ENCODE peak calls at places on chromosomes 7 and 10, in four cellular contexts. P is pancreas; L is activated CD8-positive, alpha-beta T cell treated with anti-CD3 and anti-CD28 coated beads for 36 hours; Q is endothelial cell. G is an unnamed sample.

GRCh38 chr10:58397830-58398229 is 12.6 kb downstream of the TFAM start:
- DNase-seq in Q (no peak), L (no peak), P (no peak), G (no peak)

GRCh38 chr10:104903433-104903832 is 262.3 kb downstream of the SORCS3 start:
- DNase-seq in P (no peak), Q (no peak), L (no peak), G (no peak)

GRCh38 chr10:69375307-69376151 is 41.2 kb downstream of the TACR2 start:
- DNase-seq in P (peak), Q (no peak), L (peak), G (peak)

GRCh38 chr7:28536259-28536658 is 123.9 kb downstream of the CREB5 start:
- DNase-seq in P (no peak), Q (peak), L (no peak), G (peak)

GRCh38 chr7:148044173-148044572 is 546.4 kb upstream of the C7orf33 start:
- DNase-seq in P (peak), Q (no peak), L (no peak), G (no peak)

GRCh38 chr10:51700228-51700835 is 937 bp upstream of the CSTF2T start:
- DNase-seq in P (peak), L (no peak), Q (peak), G (no peak)

GRCh38 chr10:86963341-86963919 is 4.9 kb upstream of the ADIRF start:
- DNase-seq in Q (no peak), L (no peak), P (no peak), G (no peak)

GRCh38 chr10:102509387-102509786 is 5.6 kb downstream of the SUFU start:
- DNase-seq in Q (no peak), P (no peak), L (no peak), G (no peak)

GRCh38 chr7:136293841-136294391 is 316.8 kb upstream of the MTPN start:
- DNase-seq in Q (no peak), L (no peak), P (no peak), G (no peak)

GRCh38 chr10:34479520-34480179 is 335.4 kb downstream of the PARD3 start:
- DNase-seq in P (no peak), L (no peak), Q (no peak), G (no peak)

GRCh38 chr7:152541892-152542291 is 106.1 kb upstream of the KMT2C start:
- DNase-seq in Q (no peak), P (no peak), L (no peak), G (no peak)

GRCh38 chr10:19811517-19811916 is 4.7 kb upstream of the PLXDC2 start:
- DNase-seq in P (no peak), Q (peak), L (no peak), G (no peak)

GRCh38 chr10:78684954-78685353 is 383.8 kb upstream of the ZMIZ1 start:
- DNase-seq in Q (no peak), P (no peak), L (no peak), G (no peak)

GRCh38 chr10:22628309-22628708 is 86.1 kb downstream of the PIP4K2A start:
- DNase-seq in Q (no peak), L (no peak), P (no peak), G (no peak)

GRCh38 chr10:101000602-101000991 is 989 bp downstream of the LZTS2 start:
- DNase-seq in P (no peak), Q (no peak), L (no peak), G (no peak)

GRCh38 chr10:11893749-11894278 is 70.7 kb downstream of the PROSER2 start:
- DNase-seq in P (no peak), L (no peak), Q (no peak), G (no peak)

GRCh38 chr10:108556176-108556575 is 1367.1 kb downstream of the XPNPEP1 start:
- DNase-seq in Q (no peak), L (no peak), P (no peak), G (no peak)

GRCh38 chr7:45394117-45394708 is 180.0 kb upstream of the ADCY1 start:
- DNase-seq in P (no peak), Q (no peak), L (no peak), G (no peak)

GRCh38 chr7:140383954-140384713 is 14.2 kb downstream of the SLC37A3 start:
- DNase-seq in P (no peak), Q (no peak), L (no peak), G (no peak)

DNA sequence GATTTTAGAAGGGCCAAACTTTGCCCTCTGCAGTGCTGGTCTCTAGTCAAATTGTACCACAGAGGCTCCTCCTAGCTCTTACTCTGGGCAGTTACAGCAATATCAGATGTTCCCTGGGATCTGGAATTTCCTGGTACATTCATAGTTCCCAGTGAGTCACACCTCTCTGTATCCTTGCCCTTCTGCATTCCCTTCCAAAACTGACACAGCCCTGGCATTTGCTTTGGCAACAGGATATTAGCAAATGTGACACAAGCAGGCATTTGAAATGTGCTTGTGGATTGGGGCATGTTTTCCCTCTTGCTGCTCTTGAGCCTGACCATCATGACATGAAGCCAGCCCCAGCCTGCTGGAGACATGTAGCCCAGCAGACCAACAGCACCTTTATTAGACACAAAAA is 284.7 kb upstream of the AKR1E2 start:
- DNase-seq in Q (no peak), L (no peak), P (no peak), G (no peak)
- TF ChIP-seq CTCF in Q (no peak), L (no peak), P (no peak), G (no peak)

DNA sequence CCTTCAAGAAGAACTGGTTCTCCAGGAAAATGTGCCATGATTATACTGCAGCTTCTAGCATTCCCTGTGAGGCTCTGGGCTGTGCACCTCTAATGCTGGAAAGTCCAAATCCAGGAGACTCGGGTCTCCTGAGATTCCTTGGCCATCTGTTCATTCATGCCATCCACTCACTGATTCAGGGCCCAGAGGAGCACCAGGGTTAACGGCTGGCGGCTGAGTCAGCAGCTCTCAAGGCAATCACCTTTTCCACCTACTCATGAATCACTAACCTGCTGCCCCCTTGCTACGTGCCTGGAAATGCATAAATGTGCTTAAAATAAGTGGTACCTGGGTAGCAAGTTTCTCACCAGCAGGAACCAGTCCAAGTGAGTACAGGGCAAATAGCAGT is 132.7 kb downstream of the KCNMA1 start:
- DNase-seq in L (peak), P (peak), Q (no peak), G (no peak)
- TF ChIP-seq CTCF in L (no peak), P (no peak), Q (no peak), G (no peak)

DNA sequence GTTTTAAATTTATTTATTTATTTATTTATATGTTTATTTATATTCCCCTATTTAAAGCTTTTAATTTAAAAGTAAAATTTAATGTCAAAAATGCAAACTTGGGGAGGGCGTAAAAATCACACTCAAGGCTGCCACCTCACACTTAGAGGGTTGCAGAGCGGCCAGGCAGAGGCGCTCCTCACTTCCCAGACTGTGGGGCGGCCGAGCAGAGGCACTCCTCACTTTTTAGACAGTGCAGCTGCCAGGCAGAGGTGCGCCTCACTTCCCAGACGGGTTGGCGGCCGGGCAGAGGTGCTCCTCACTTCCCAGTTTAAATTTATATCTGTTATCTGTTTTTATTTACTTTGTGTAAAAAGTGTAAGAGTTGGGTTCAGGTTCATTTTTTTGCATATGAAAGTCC is 10.0 kb upstream of the ZNF425 start:
- DNase-seq in Q (no peak), L (no peak), P (no peak), G (no peak)
- TF ChIP-seq CTCF in Q (no peak), L (no peak), P (no peak), G (no peak)

DNA sequence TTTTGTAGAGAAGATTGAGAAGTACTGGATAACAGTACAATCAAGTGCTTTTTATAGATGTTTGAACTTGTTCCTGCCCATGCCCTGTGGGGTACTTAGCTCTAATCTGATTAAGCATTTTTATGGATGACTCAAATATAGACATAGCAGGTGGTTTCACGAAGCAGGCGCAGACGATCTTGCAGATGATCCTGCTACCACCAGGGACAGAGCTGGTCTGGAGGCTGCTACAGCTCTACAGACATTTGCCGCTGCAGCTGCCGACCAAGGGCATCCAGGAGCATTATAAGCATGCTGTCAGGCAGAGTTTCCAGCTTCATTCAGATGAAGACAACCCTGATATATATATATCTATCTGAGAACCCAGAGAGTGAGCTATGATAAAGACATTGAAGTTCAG is 650.4 kb downstream of the NXPH1 start:
- DNase-seq in P (no peak), L (no peak), Q (no peak), G (no peak)
- TF ChIP-seq CTCF in P (no peak), L (no peak), Q (no peak), G (no peak)

DNA sequence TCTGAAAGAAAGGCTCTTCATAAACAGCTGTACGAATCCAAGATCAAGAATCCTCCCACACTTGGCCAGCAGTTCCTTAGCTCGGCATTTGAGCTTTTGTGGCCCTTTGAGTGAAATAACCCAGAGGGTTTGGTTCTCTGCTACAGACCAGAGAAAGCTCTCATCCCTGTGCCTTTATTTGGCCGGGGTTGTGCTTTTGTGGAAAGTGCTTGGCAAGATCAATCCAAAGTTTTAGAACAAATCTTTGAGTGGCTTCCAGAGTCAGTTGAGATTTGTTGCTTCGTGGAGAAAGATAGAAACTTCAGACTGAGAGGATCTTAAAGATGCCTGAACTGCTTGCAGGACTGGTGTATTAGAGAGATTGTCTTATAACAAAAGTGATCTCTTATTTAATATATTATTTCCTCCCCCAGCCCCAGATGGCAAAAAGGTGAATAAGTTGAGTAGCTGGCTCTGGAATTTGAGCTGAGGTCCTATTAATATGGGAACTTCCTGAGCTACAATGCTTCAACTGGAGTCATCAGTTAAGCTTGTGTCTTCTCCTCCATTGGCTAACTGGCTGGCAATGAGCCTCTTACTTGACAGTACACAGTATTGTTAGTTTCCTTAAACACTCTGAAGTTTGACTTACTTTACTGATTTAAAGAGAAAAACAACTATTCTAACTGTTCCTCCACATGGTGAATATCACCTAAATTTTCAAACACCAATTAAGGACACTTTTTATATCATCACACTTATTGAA is 687.3 kb downstream of the MAGI2 start:
- DNase-seq in L (no peak), P (no peak), Q (no peak), G (no peak)
- TF ChIP-seq CTCF in L (no peak), P (no peak), Q (no peak), G (no peak)

GRCh38 chr10:110679633-110680472 is 35.7 kb downstream of the RBM20 start:
- DNase-seq in Q (no peak), P (no peak), L (no peak), G (peak)
- TF ChIP-seq CTCF in Q (no peak), P (no peak), L (no peak), G (no peak)

G was measured in psoas muscle.